ENCODE peak calls at places on chromosomes 5 and 9, in seven cellular contexts. R is NCI-H446; Y is choroid plexus epithelial cell; N is astrocyte of the cerebellum; D is WERI-Rb-1; B is activated CD4-positive, alpha-beta T cell treated with anti-CD3 and anti-CD28 coated beads for 48 hours; E is GM23248. K is an unnamed sample.

GRCh38 chr9:104778802-104779201 is 14.9 kb downstream of the NIPSNAP3B start:
- DNase-seq in R (no peak), Y (no peak), B (no peak), D (no peak), N (no peak), E (no peak), K (no peak)

GRCh38 chr9:26129216-26129615 is 451.0 kb upstream of the TUSC1 start:
- DNase-seq in N (no peak), Y (no peak), E (peak; percentile 72), D (no peak), B (no peak), R (no peak), K (no peak)

GRCh38 chr5:91556-92263 is at the start of gene PLEKHG4B:
- DNase-seq in D (peak; percentile 54), N (no peak), Y (no peak), E (peak; percentile 26), R (peak; percentile 47), B (peak; percentile 37), K (peak; percentile 85)

GRCh38 chr5:155935723-155936122 is 391.2 kb upstream of the SGCD start:
- DNase-seq in R (no peak), D (no peak), B (no peak), N (no peak), Y (no peak), E (no peak), K (no peak)

GRCh38 chr9:69012690-69013403 is 1.1 kb downstream of the PRKACG start:
- DNase-seq in B (no peak), D (no peak), N (no peak), R (no peak), E (no peak), Y (no peak), K (no peak)

GRCh38 chr9:106862115-106862945 is 636 bp upstream of the ZNF462 start:
- DNase-seq in D (peak; percentile 69), E (peak; percentile 55), B (no peak), N (no peak), Y (peak; percentile 62), R (no peak), K (peak; percentile 80)

GRCh38 chr5:174581483-174581882 is 142.9 kb upstream of the MSX2 start:
- DNase-seq in N (no peak), E (peak; percentile 49), Y (peak; percentile 28), R (no peak), B (peak; percentile 4), D (peak; percentile 9), K (peak; percentile 39)

GRCh38 chr9:99105152-99106043 is 485 bp downstream of the TGFBR1 start:
- DNase-seq in B (peak; percentile 44), N (peak; percentile 54), R (no peak), E (peak; percentile 91), Y (peak; percentile 78), D (peak; percentile 61), K (peak; percentile 83)

GRCh38 chr5:35822541-35822940 is 34.1 kb upstream of the IL7R start:
- DNase-seq in E (no peak), R (no peak), B (peak; percentile 51), D (no peak), N (no peak), Y (no peak), K (no peak)

GRCh38 chr5:101431201-101431600 is 528.1 kb upstream of the ST8SIA4 start:
- DNase-seq in D (no peak), N (no peak), E (no peak), R (no peak), Y (no peak), B (no peak), K (no peak)

GRCh38 chr5:118405650-118406061 is 582.7 kb downstream of the DTWD2 start:
- DNase-seq in N (no peak), E (no peak), R (no peak), Y (no peak), D (peak; percentile 57), B (no peak), K (peak; percentile 43)